ENCODE peak calls at places on chromosomes 12 and 14, in ten cellular contexts. One of them, this sample, is unnamed.

GRCh38 chr12:102948941-102949352 is 8.5 kb upstream of the ASCL1 start:
- DNase-seq in HL-60: no peak
- DNase-seq in HCT116: peak
- DNase-seq in GM12892: no peak
- DNase-seq in stomach: peak
- DNase-seq in GM12878: no peak
- DNase-seq in transverse colon: peak
- DNase-seq in sigmoid colon: no peak
- DNase-seq in SK-N-SH: peak
- DNase-seq in spleen: no peak
- DNase-seq in this sample: no peak

GRCh38 chr12:15679146-15679545 is 110.0 kb downstream of the EPS8 start:
- DNase-seq in HL-60: no peak
- DNase-seq in HCT116: no peak
- DNase-seq in GM12892: no peak
- DNase-seq in stomach: no peak
- DNase-seq in GM12878: no peak
- DNase-seq in transverse colon: no peak
- DNase-seq in sigmoid colon: no peak
- DNase-seq in SK-N-SH: no peak
- DNase-seq in spleen: no peak
- DNase-seq in this sample: no peak

GRCh38 chr12:52020539-52021336 is 14.0 kb downstream of the TAMALIN start:
- DNase-seq in HL-60: no peak
- DNase-seq in HCT116: no peak
- DNase-seq in GM12892: no peak
- DNase-seq in stomach: peak
- DNase-seq in GM12878: no peak
- DNase-seq in transverse colon: peak
- DNase-seq in sigmoid colon: peak
- DNase-seq in SK-N-SH: peak
- DNase-seq in spleen: peak
- DNase-seq in this sample: no peak

GRCh38 chr12:94571556-94571955 is 78.8 kb downstream of the TMCC3 start:
- DNase-seq in HL-60: no peak
- DNase-seq in HCT116: peak
- DNase-seq in GM12892: no peak
- DNase-seq in stomach: peak
- DNase-seq in GM12878: no peak
- DNase-seq in transverse colon: peak
- DNase-seq in sigmoid colon: no peak
- DNase-seq in SK-N-SH: no peak
- DNase-seq in spleen: no peak
- DNase-seq in this sample: no peak

GRCh38 chr12:63940295-63940997 is 95.9 kb downstream of the SRGAP1 start:
- DNase-seq in HL-60: no peak
- DNase-seq in HCT116: no peak
- DNase-seq in GM12892: no peak
- DNase-seq in stomach: no peak
- DNase-seq in GM12878: no peak
- DNase-seq in transverse colon: no peak
- DNase-seq in sigmoid colon: no peak
- DNase-seq in SK-N-SH: peak
- DNase-seq in spleen: no peak
- DNase-seq in this sample: no peak

GRCh38 chr12:123949118-123949774 is 23.4 kb downstream of the CCDC92 start:
- DNase-seq in HL-60: no peak
- DNase-seq in HCT116: no peak
- DNase-seq in GM12892: no peak
- DNase-seq in stomach: no peak
- DNase-seq in GM12878: no peak
- DNase-seq in transverse colon: no peak
- DNase-seq in sigmoid colon: no peak
- DNase-seq in SK-N-SH: no peak
- DNase-seq in spleen: no peak
- DNase-seq in this sample: no peak

GRCh38 chr14:55019968-55020554 is 6.8 kb downstream of the WDHD1 start:
- DNase-seq in HL-60: no peak
- DNase-seq in HCT116: no peak
- DNase-seq in GM12892: no peak
- DNase-seq in stomach: no peak
- DNase-seq in GM12878: no peak
- DNase-seq in transverse colon: no peak
- DNase-seq in sigmoid colon: no peak
- DNase-seq in SK-N-SH: no peak
- DNase-seq in spleen: no peak
- DNase-seq in this sample: no peak

GRCh38 chr12:42326466-42327226 is 679 bp downstream of the PPHLN1 start:
- DNase-seq in HL-60: no peak
- DNase-seq in HCT116: no peak
- DNase-seq in GM12892: no peak
- DNase-seq in stomach: no peak
- DNase-seq in GM12878: no peak
- DNase-seq in transverse colon: peak
- DNase-seq in sigmoid colon: no peak
- DNase-seq in SK-N-SH: peak
- DNase-seq in spleen: peak
- DNase-seq in this sample: no peak

GRCh38 chr12:6788972-6789905 is at the start of gene CD4:
- DNase-seq in HL-60: peak
- DNase-seq in HCT116: no peak
- DNase-seq in GM12892: no peak
- DNase-seq in stomach: no peak
- DNase-seq in GM12878: no peak
- DNase-seq in transverse colon: peak
- DNase-seq in sigmoid colon: no peak
- DNase-seq in SK-N-SH: no peak
- DNase-seq in spleen: peak
- DNase-seq in this sample: no peak

GRCh38 chr14:66070542-66071319 is 415.4 kb upstream of the CCDC196 start:
- DNase-seq in HL-60: no peak
- DNase-seq in HCT116: peak
- DNase-seq in GM12892: peak
- DNase-seq in stomach: peak
- DNase-seq in GM12878: no peak
- DNase-seq in transverse colon: peak
- DNase-seq in sigmoid colon: no peak
- DNase-seq in SK-N-SH: peak
- DNase-seq in spleen: no peak
- DNase-seq in this sample: no peak

GRCh38 chr12:111597731-111598636 is 1.1 kb downstream of the ATXN2 start:
- DNase-seq in HL-60: peak
- DNase-seq in HCT116: no peak
- DNase-seq in GM12892: peak
- DNase-seq in stomach: peak
- DNase-seq in GM12878: no peak
- DNase-seq in transverse colon: peak
- DNase-seq in sigmoid colon: peak
- DNase-seq in SK-N-SH: peak
- DNase-seq in spleen: peak
- DNase-seq in this sample: peak

GRCh38 chr12:111600296-111600562 is 1.1 kb upstream of the ATXN2 start:
- DNase-seq in HL-60: no peak
- DNase-seq in HCT116: no peak
- DNase-seq in GM12892: no peak
- DNase-seq in stomach: no peak
- DNase-seq in GM12878: no peak
- DNase-seq in transverse colon: no peak
- DNase-seq in sigmoid colon: no peak
- DNase-seq in SK-N-SH: no peak
- DNase-seq in spleen: no peak
- DNase-seq in this sample: no peak

GRCh38 chr12:111596985-111597730 is 2.0 kb downstream of the ATXN2 start:
- DNase-seq in HL-60: peak
- DNase-seq in HCT116: peak
- DNase-seq in GM12892: no peak
- DNase-seq in stomach: peak
- DNase-seq in GM12878: no peak
- DNase-seq in transverse colon: peak
- DNase-seq in sigmoid colon: peak
- DNase-seq in SK-N-SH: peak
- DNase-seq in spleen: peak
- DNase-seq in this sample: peak

GRCh38 chr12:111598637-111599458 is at the start of gene ATXN2:
- DNase-seq in HL-60: peak
- DNase-seq in HCT116: no peak
- DNase-seq in GM12892: peak
- DNase-seq in stomach: peak
- DNase-seq in GM12878: no peak
- DNase-seq in transverse colon: peak
- DNase-seq in sigmoid colon: peak
- DNase-seq in SK-N-SH: peak
- DNase-seq in spleen: peak
- DNase-seq in this sample: peak

GRCh38 chr12:111599459-111600295 is 562 bp upstream of the ATXN2 start:
- DNase-seq in HL-60: peak
- DNase-seq in HCT116: peak
- DNase-seq in GM12892: peak
- DNase-seq in stomach: peak
- DNase-seq in GM12878: peak
- DNase-seq in transverse colon: peak
- DNase-seq in sigmoid colon: peak
- DNase-seq in SK-N-SH: peak
- DNase-seq in spleen: peak
- DNase-seq in this sample: peak
- TF ChIP-seq POLR2AphosphoS5 in HL-60: peak
- TF ChIP-seq POLR2AphosphoS5 in HCT116: peak
- TF ChIP-seq POLR2AphosphoS5 in GM12892: peak
- TF ChIP-seq POLR2AphosphoS5 in stomach: peak
- TF ChIP-seq POLR2AphosphoS5 in GM12878: peak
- TF ChIP-seq POLR2AphosphoS5 in transverse colon: peak
- TF ChIP-seq POLR2AphosphoS5 in sigmoid colon: peak
- TF ChIP-seq POLR2AphosphoS5 in SK-N-SH: peak
- TF ChIP-seq POLR2AphosphoS5 in spleen: peak
- TF ChIP-seq POLR2AphosphoS5 in this sample: peak

GRCh38 chr12:3288690-3289089 is 202.3 kb upstream of the PRMT8 start:
- DNase-seq in HL-60: no peak
- DNase-seq in HCT116: no peak
- DNase-seq in GM12892: no peak
- DNase-seq in stomach: no peak
- DNase-seq in GM12878: no peak
- DNase-seq in transverse colon: no peak
- DNase-seq in sigmoid colon: no peak
- DNase-seq in SK-N-SH: no peak
- DNase-seq in spleen: no peak
- DNase-seq in this sample: no peak
- TF ChIP-seq POLR2AphosphoS5 in HL-60: no peak
- TF ChIP-seq POLR2AphosphoS5 in HCT116: no peak
- TF ChIP-seq POLR2AphosphoS5 in GM12892: no peak
- TF ChIP-seq POLR2AphosphoS5 in stomach: no peak
- TF ChIP-seq POLR2AphosphoS5 in GM12878: no peak
- TF ChIP-seq POLR2AphosphoS5 in transverse colon: no peak
- TF ChIP-seq POLR2AphosphoS5 in sigmoid colon: no peak
- TF ChIP-seq POLR2AphosphoS5 in SK-N-SH: no peak
- TF ChIP-seq POLR2AphosphoS5 in spleen: no peak
- TF ChIP-seq POLR2AphosphoS5 in this sample: no peak

GRCh38 chr12:93244514-93245077 is 133.1 kb upstream of the NUDT4 start:
- DNase-seq in HL-60: no peak
- DNase-seq in HCT116: no peak
- DNase-seq in GM12892: no peak
- DNase-seq in stomach: no peak
- DNase-seq in GM12878: peak
- DNase-seq in transverse colon: no peak
- DNase-seq in sigmoid colon: no peak
- DNase-seq in SK-N-SH: no peak
- DNase-seq in spleen: no peak
- DNase-seq in this sample: no peak

GRCh38 chr12:93245543-93245942 is 132.2 kb upstream of the NUDT4 start:
- DNase-seq in HL-60: no peak
- DNase-seq in HCT116: no peak
- DNase-seq in GM12892: peak
- DNase-seq in stomach: no peak
- DNase-seq in GM12878: peak
- DNase-seq in transverse colon: peak
- DNase-seq in sigmoid colon: no peak
- DNase-seq in SK-N-SH: no peak
- DNase-seq in spleen: peak
- DNase-seq in this sample: no peak

GRCh38 chr12:93242154-93242958 is 135.4 kb upstream of the NUDT4 start:
- DNase-seq in HL-60: no peak
- DNase-seq in HCT116: no peak
- DNase-seq in GM12892: no peak
- DNase-seq in stomach: no peak
- DNase-seq in GM12878: no peak
- DNase-seq in transverse colon: no peak
- DNase-seq in sigmoid colon: no peak
- DNase-seq in SK-N-SH: peak
- DNase-seq in spleen: no peak
- DNase-seq in this sample: no peak

GRCh38 chr12:93243382-93243688 is 134.4 kb upstream of the NUDT4 start:
- DNase-seq in HL-60: no peak
- DNase-seq in HCT116: no peak
- DNase-seq in GM12892: no peak
- DNase-seq in stomach: no peak
- DNase-seq in GM12878: peak
- DNase-seq in transverse colon: no peak
- DNase-seq in sigmoid colon: no peak
- DNase-seq in SK-N-SH: no peak
- DNase-seq in spleen: no peak
- DNase-seq in this sample: no peak

DNA sequence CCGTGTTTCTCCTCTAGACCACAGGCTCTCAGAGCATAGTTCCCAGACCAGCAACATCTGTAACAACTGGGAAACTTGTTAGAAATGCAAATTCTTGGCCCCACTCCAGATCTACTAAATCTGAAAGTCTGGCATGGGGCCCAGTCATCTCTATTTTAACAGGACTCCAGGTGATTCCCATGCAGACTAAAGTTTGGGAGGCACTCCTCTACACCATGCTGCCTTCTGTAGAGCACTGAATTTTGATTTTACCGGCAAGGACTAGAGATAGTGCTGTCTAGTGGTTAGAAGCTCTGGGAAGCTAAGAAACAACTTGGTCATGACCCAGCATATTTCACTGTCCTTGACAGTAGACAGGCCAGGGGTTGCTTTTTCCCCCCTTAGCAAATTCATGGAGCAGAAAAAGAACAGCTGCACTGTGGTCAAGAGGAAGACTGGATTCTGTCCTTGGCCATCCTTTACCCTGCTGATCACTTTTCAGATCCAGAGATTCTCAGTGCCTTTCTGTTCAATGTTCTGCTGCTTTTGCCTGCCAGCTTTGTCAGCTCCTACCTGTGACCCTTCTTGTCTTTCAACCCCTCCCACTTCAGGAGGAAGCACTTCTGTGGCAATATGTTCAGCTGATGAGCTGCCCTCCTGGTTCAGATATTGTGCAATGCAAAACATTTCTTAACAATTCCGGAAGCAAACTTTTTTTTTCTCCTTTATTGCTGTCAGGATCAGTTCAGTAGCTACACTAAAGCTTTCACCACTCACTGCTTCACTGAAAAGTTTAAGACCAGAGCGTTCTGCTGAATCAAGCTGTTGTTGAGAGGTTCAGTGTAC is 133.8 kb upstream of the NUDT4 start:
- DNase-seq in HL-60: peak
- DNase-seq in HCT116: no peak
- DNase-seq in GM12892: no peak
- DNase-seq in stomach: no peak
- DNase-seq in GM12878: peak
- DNase-seq in transverse colon: peak
- DNase-seq in sigmoid colon: peak
- DNase-seq in SK-N-SH: peak
- DNase-seq in spleen: no peak
- DNase-seq in this sample: no peak
- TF ChIP-seq POLR2AphosphoS5 in HL-60: peak
- TF ChIP-seq POLR2AphosphoS5 in HCT116: no peak
- TF ChIP-seq POLR2AphosphoS5 in GM12892: no peak
- TF ChIP-seq POLR2AphosphoS5 in stomach: peak
- TF ChIP-seq POLR2AphosphoS5 in GM12878: no peak
- TF ChIP-seq POLR2AphosphoS5 in transverse colon: peak
- TF ChIP-seq POLR2AphosphoS5 in sigmoid colon: peak
- TF ChIP-seq POLR2AphosphoS5 in SK-N-SH: no peak
- TF ChIP-seq POLR2AphosphoS5 in spleen: no peak
- TF ChIP-seq POLR2AphosphoS5 in this sample: peak

GRCh38 chr14:75450381-75451276 is 22.8 kb downstream of the JDP2 start:
- DNase-seq in HL-60: no peak
- DNase-seq in HCT116: no peak
- DNase-seq in GM12892: no peak
- DNase-seq in stomach: peak
- DNase-seq in GM12878: no peak
- DNase-seq in transverse colon: peak
- DNase-seq in sigmoid colon: peak
- DNase-seq in SK-N-SH: no peak
- DNase-seq in spleen: no peak
- DNase-seq in this sample: peak
- TF ChIP-seq POLR2AphosphoS5 in HL-60: no peak
- TF ChIP-seq POLR2AphosphoS5 in HCT116: no peak
- TF ChIP-seq POLR2AphosphoS5 in GM12892: no peak
- TF ChIP-seq POLR2AphosphoS5 in stomach: peak
- TF ChIP-seq POLR2AphosphoS5 in GM12878: no peak
- TF ChIP-seq POLR2AphosphoS5 in transverse colon: peak
- TF ChIP-seq POLR2AphosphoS5 in sigmoid colon: peak
- TF ChIP-seq POLR2AphosphoS5 in SK-N-SH: no peak
- TF ChIP-seq POLR2AphosphoS5 in spleen: peak
- TF ChIP-seq POLR2AphosphoS5 in this sample: peak